ENCODE peak calls at places on chromosomes 2 and 18, in five cellular contexts. W is NCI-H2081, N is heart left ventricle, X is AG09309, Z is aorta. P is an unnamed sample.

GRCh38 chr2:65092791-65093190 is 36.6 kb downstream of the CEP68 start:
- DNase-seq in W (no peak), N (no peak), X (no peak), Z (no peak), P (no peak)

GRCh38 chr2:86638712-86639111 is 15.0 kb upstream of the RNF103 start:
- DNase-seq in W (no peak), N (no peak), X (no peak), Z (no peak), P (no peak)

GRCh38 chr2:95062716-95063400 is 37.4 kb downstream of the MAL start:
- DNase-seq in W (peak; percentile 12), N (no peak), X (no peak), Z (no peak), P (peak; percentile 1)

GRCh38 chr2:120861191-120861575 is 125.5 kb downstream of the GLI2 start:
- DNase-seq in W (no peak), N (no peak), X (no peak), Z (peak; percentile 71), P (no peak)

GRCh38 chr2:39099820-39100728 is 20.8 kb downstream of the SOS1 start:
- DNase-seq in W (no peak), N (no peak), X (no peak), Z (no peak), P (no peak)

GRCh38 chr2:132977812-132978529 is 308.0 kb upstream of the LYPD1 start:
- DNase-seq in W (no peak), N (no peak), X (no peak), Z (no peak), P (no peak)

GRCh38 chr2:189581354-189582139 is 961 bp upstream of the SLC40A1 start:
- DNase-seq in W (no peak), N (peak; percentile 28), X (no peak), Z (peak; percentile 72), P (no peak)

GRCh38 chr2:42401773-42402172 is 40.8 kb upstream of the COX7A2L start:
- DNase-seq in W (no peak), N (no peak), X (no peak), Z (no peak), P (no peak)

GRCh38 chr2:14903709-14904374 is 271.3 kb downstream of the LRATD1 start:
- DNase-seq in W (peak; percentile 31), N (no peak), X (no peak), Z (no peak), P (peak; percentile 88)

GRCh38 chr18:12086249-12086648 is 7.4 kb upstream of the ANKRD62 start:
- DNase-seq in W (no peak), N (peak; percentile 8), X (no peak), Z (no peak), P (no peak)

GRCh38 chr18:79133724-79134123 is 64.5 kb downstream of the ATP9B start:
- DNase-seq in W (no peak), N (peak; percentile 12), X (no peak), Z (no peak), P (no peak)

GRCh38 chr18:10518595-10519273 is 7.1 kb upstream of the NAPG start:
- DNase-seq in W (peak; percentile 5), N (peak; percentile 68), X (no peak), Z (no peak), P (peak; percentile 29)

GRCh38 chr2:174223359-174223758 is 25.0 kb downstream of the OLA1 start:
- DNase-seq in W (no peak), N (no peak), X (no peak), Z (no peak), P (no peak)

GRCh38 chr2:32623311-32623706 is 4.5 kb upstream of the TTC27 start:
- DNase-seq in W (no peak), N (no peak), X (no peak), Z (no peak), P (no peak)

GRCh38 chr2:26008851-26009566 is 24.9 kb upstream of the RAB10 start:
- DNase-seq in W (no peak), N (peak; percentile 48), X (peak; percentile 73), Z (no peak), P (no peak)

GRCh38 chr2:169081551-169081950 is 12.2 kb downstream of the DHRS9 start:
- DNase-seq in W (no peak), N (no peak), X (no peak), Z (no peak), P (no peak)

GRCh38 chr2:109611467-109612095 is 2.2 kb downstream of the SEPTIN10 start:
- DNase-seq in W (no peak), N (no peak), X (peak; percentile 69), Z (no peak), P (no peak)

GRCh38 chr18:13502585-13502984 is 223.8 kb downstream of the FAM210A start:
- DNase-seq in W (no peak), N (peak; percentile 39), X (no peak), Z (no peak), P (no peak)

GRCh38 chr18:13657974-13658373 is 68.4 kb downstream of the FAM210A start:
- DNase-seq in W (no peak), N (no peak), X (no peak), Z (no peak), P (no peak)

GRCh38 chr2:158395166-158395565 is 61.4 kb downstream of the CCDC148 start:
- DNase-seq in W (no peak), N (no peak), X (no peak), Z (no peak), P (no peak)

GRCh38 chr18:61635901-61636528 is 256.8 kb downstream of the RNF152 start:
- DNase-seq in W (peak; percentile 58), N (peak; percentile 55), X (peak; percentile 2), Z (no peak), P (peak; percentile 72)

GRCh38 chr2:69798909-69799526 is 30.4 kb upstream of the GMCL1 start:
- DNase-seq in W (no peak), N (no peak), X (no peak), Z (no peak), P (no peak)

GRCh38 chr2:238786379-238786778 is 61.5 kb upstream of the TWIST2 start:
- DNase-seq in W (no peak), N (no peak), X (no peak), Z (no peak), P (no peak)

P was measured in HAP-1.